ENCODE peak calls at places on chromosome 20, in eight cellular contexts. One of them, this sample, is unnamed.

GRCh38 chr20:48718914-48719578 is 108.8 kb downstream of the PREX1 start:
- DNase-seq in NCI-H1694 treated with DMSO at 0.1 percent for 48 hours: no peak
- DNase-seq in hypothalamus: no peak
- DNase-seq in G401: no peak
- DNase-seq in Peyer's patch: peak; percentile 85
- DNase-seq in GM20000: no peak
- DNase-seq in cardiac fibroblast: no peak
- DNase-seq in fibroblast of lung: no peak
- DNase-seq in this sample: peak; percentile 74

GRCh38 chr20:43191946-43192847 is 2.5 kb upstream of the PTPRT start:
- DNase-seq in NCI-H1694 treated with DMSO at 0.1 percent for 48 hours: no peak
- DNase-seq in hypothalamus: no peak
- DNase-seq in G401: no peak
- DNase-seq in Peyer's patch: no peak
- DNase-seq in GM20000: peak; percentile 53
- DNase-seq in cardiac fibroblast: no peak
- DNase-seq in fibroblast of lung: no peak
- DNase-seq in this sample: peak; percentile 15

GRCh38 chr20:9977629-9978028 is 57.2 kb upstream of the ANKEF1 start:
- DNase-seq in NCI-H1694 treated with DMSO at 0.1 percent for 48 hours: no peak
- DNase-seq in hypothalamus: no peak
- DNase-seq in G401: no peak
- DNase-seq in Peyer's patch: no peak
- DNase-seq in GM20000: no peak
- DNase-seq in cardiac fibroblast: no peak
- DNase-seq in fibroblast of lung: peak; percentile 7
- DNase-seq in this sample: no peak

GRCh38 chr20:60209048-60209447 is 250.8 kb downstream of the CDH26 start:
- DNase-seq in NCI-H1694 treated with DMSO at 0.1 percent for 48 hours: no peak
- DNase-seq in hypothalamus: no peak
- DNase-seq in G401: no peak
- DNase-seq in Peyer's patch: no peak
- DNase-seq in GM20000: no peak
- DNase-seq in cardiac fibroblast: no peak
- DNase-seq in fibroblast of lung: no peak
- DNase-seq in this sample: no peak

GRCh38 chr20:51531141-51531710 is 11.3 kb downstream of the NFATC2 start:
- DNase-seq in NCI-H1694 treated with DMSO at 0.1 percent for 48 hours: no peak
- DNase-seq in hypothalamus: no peak
- DNase-seq in G401: no peak
- DNase-seq in Peyer's patch: no peak
- DNase-seq in GM20000: peak; percentile 63
- DNase-seq in cardiac fibroblast: no peak
- DNase-seq in fibroblast of lung: peak; percentile 53
- DNase-seq in this sample: peak; percentile 84

GRCh38 chr20:8647868-8648495 is 420.9 kb upstream of the PLCB4 start:
- DNase-seq in NCI-H1694 treated with DMSO at 0.1 percent for 48 hours: no peak
- DNase-seq in hypothalamus: no peak
- DNase-seq in G401: no peak
- DNase-seq in Peyer's patch: no peak
- DNase-seq in GM20000: no peak
- DNase-seq in cardiac fibroblast: peak; percentile 48
- DNase-seq in fibroblast of lung: peak; percentile 8
- DNase-seq in this sample: no peak

GRCh38 chr20:35626386-35627001 is 10.9 kb downstream of the SPAG4 start:
- DNase-seq in NCI-H1694 treated with DMSO at 0.1 percent for 48 hours: peak; percentile 6
- DNase-seq in hypothalamus: no peak
- DNase-seq in G401: no peak
- DNase-seq in Peyer's patch: no peak
- DNase-seq in GM20000: no peak
- DNase-seq in cardiac fibroblast: no peak
- DNase-seq in fibroblast of lung: no peak
- DNase-seq in this sample: no peak

GRCh38 chr20:62063601-62063980 is 2.1 kb downstream of the TAF4 start:
- DNase-seq in NCI-H1694 treated with DMSO at 0.1 percent for 48 hours: no peak
- DNase-seq in hypothalamus: no peak
- DNase-seq in G401: peak; percentile 42
- DNase-seq in Peyer's patch: no peak
- DNase-seq in GM20000: no peak
- DNase-seq in cardiac fibroblast: peak; percentile 39
- DNase-seq in fibroblast of lung: peak; percentile 51
- DNase-seq in this sample: no peak

GRCh38 chr20:4985658-4986057 is 15.7 kb downstream of the SLC23A2 start:
- DNase-seq in NCI-H1694 treated with DMSO at 0.1 percent for 48 hours: peak; percentile 70
- DNase-seq in hypothalamus: no peak
- DNase-seq in G401: no peak
- DNase-seq in Peyer's patch: no peak
- DNase-seq in GM20000: no peak
- DNase-seq in cardiac fibroblast: no peak
- DNase-seq in fibroblast of lung: no peak
- DNase-seq in this sample: peak; percentile 67

GRCh38 chr20:50318709-50319108 is 128.1 kb downstream of the CEBPB start:
- DNase-seq in NCI-H1694 treated with DMSO at 0.1 percent for 48 hours: no peak
- DNase-seq in hypothalamus: no peak
- DNase-seq in G401: no peak
- DNase-seq in Peyer's patch: no peak
- DNase-seq in GM20000: no peak
- DNase-seq in cardiac fibroblast: no peak
- DNase-seq in fibroblast of lung: peak; percentile 17
- DNase-seq in this sample: no peak

GRCh38 chr20:25486377-25486776 is 78.9 kb downstream of the GINS1 start:
- DNase-seq in NCI-H1694 treated with DMSO at 0.1 percent for 48 hours: peak; percentile 52
- DNase-seq in hypothalamus: no peak
- DNase-seq in G401: peak; percentile 14
- DNase-seq in Peyer's patch: no peak
- DNase-seq in GM20000: no peak
- DNase-seq in cardiac fibroblast: peak; percentile 32
- DNase-seq in fibroblast of lung: peak; percentile 22
- DNase-seq in this sample: no peak

GRCh38 chr20:38298768-38299288 is 5.1 kb upstream of the BPI start:
- DNase-seq in NCI-H1694 treated with DMSO at 0.1 percent for 48 hours: no peak
- DNase-seq in hypothalamus: no peak
- DNase-seq in G401: peak; percentile 8
- DNase-seq in Peyer's patch: peak; percentile 70
- DNase-seq in GM20000: no peak
- DNase-seq in cardiac fibroblast: peak; percentile 74
- DNase-seq in fibroblast of lung: peak; percentile 39
- DNase-seq in this sample: no peak

GRCh38 chr20:10790013-10790412 is 116.2 kb upstream of the JAG1 start:
- DNase-seq in NCI-H1694 treated with DMSO at 0.1 percent for 48 hours: no peak
- DNase-seq in hypothalamus: no peak
- DNase-seq in G401: no peak
- DNase-seq in Peyer's patch: no peak
- DNase-seq in GM20000: no peak
- DNase-seq in cardiac fibroblast: no peak
- DNase-seq in fibroblast of lung: no peak
- DNase-seq in this sample: no peak

GRCh38 chr20:63734111-63734945 is 2.1 kb upstream of the LIME1 start:
- DNase-seq in NCI-H1694 treated with DMSO at 0.1 percent for 48 hours: no peak
- DNase-seq in hypothalamus: no peak
- DNase-seq in G401: no peak
- DNase-seq in Peyer's patch: no peak
- DNase-seq in GM20000: peak; percentile 22
- DNase-seq in cardiac fibroblast: no peak
- DNase-seq in fibroblast of lung: no peak
- DNase-seq in this sample: no peak

GRCh38 chr20:62243106-62243505 is 4.8 kb downstream of the OSBPL2 start:
- DNase-seq in NCI-H1694 treated with DMSO at 0.1 percent for 48 hours: no peak
- DNase-seq in hypothalamus: no peak
- DNase-seq in G401: no peak
- DNase-seq in Peyer's patch: no peak
- DNase-seq in GM20000: no peak
- DNase-seq in cardiac fibroblast: no peak
- DNase-seq in fibroblast of lung: no peak
- DNase-seq in this sample: no peak

GRCh38 chr20:63456429-63457284 is 15.8 kb downstream of the KCNQ2 start:
- DNase-seq in NCI-H1694 treated with DMSO at 0.1 percent for 48 hours: no peak
- DNase-seq in hypothalamus: no peak
- DNase-seq in G401: no peak
- DNase-seq in Peyer's patch: no peak
- DNase-seq in GM20000: no peak
- DNase-seq in cardiac fibroblast: no peak
- DNase-seq in fibroblast of lung: no peak
- DNase-seq in this sample: no peak

GRCh38 chr20:50257860-50258259 is 67.2 kb downstream of the CEBPB start:
- DNase-seq in NCI-H1694 treated with DMSO at 0.1 percent for 48 hours: no peak
- DNase-seq in hypothalamus: no peak
- DNase-seq in G401: no peak
- DNase-seq in Peyer's patch: no peak
- DNase-seq in GM20000: no peak
- DNase-seq in cardiac fibroblast: no peak
- DNase-seq in fibroblast of lung: no peak
- DNase-seq in this sample: no peak

GRCh38 chr20:52191132-52191435 is 495 bp downstream of the ZFP64 start:
- DNase-seq in NCI-H1694 treated with DMSO at 0.1 percent for 48 hours: no peak
- DNase-seq in hypothalamus: no peak
- DNase-seq in G401: peak; percentile 58
- DNase-seq in Peyer's patch: no peak
- DNase-seq in GM20000: no peak
- DNase-seq in cardiac fibroblast: no peak
- DNase-seq in fibroblast of lung: no peak
- DNase-seq in this sample: no peak

GRCh38 chr20:49286689-49287551 is 9.1 kb upstream of the ZNFX1 start:
- DNase-seq in NCI-H1694 treated with DMSO at 0.1 percent for 48 hours: no peak
- DNase-seq in hypothalamus: no peak
- DNase-seq in G401: no peak
- DNase-seq in Peyer's patch: no peak
- DNase-seq in GM20000: no peak
- DNase-seq in cardiac fibroblast: peak; percentile 38
- DNase-seq in fibroblast of lung: peak; percentile 76
- DNase-seq in this sample: peak; percentile 33

GRCh38 chr20:17629678-17630089 is 52.4 kb downstream of the RRBP1 start:
- DNase-seq in NCI-H1694 treated with DMSO at 0.1 percent for 48 hours: no peak
- DNase-seq in hypothalamus: no peak
- DNase-seq in G401: no peak
- DNase-seq in Peyer's patch: no peak
- DNase-seq in GM20000: no peak
- DNase-seq in cardiac fibroblast: no peak
- DNase-seq in fibroblast of lung: no peak
- DNase-seq in this sample: no peak

GRCh38 chr20:11912664-11913415 is 4.9 kb upstream of the BTBD3 start:
- DNase-seq in NCI-H1694 treated with DMSO at 0.1 percent for 48 hours: no peak
- DNase-seq in hypothalamus: no peak
- DNase-seq in G401: no peak
- DNase-seq in Peyer's patch: no peak
- DNase-seq in GM20000: no peak
- DNase-seq in cardiac fibroblast: no peak
- DNase-seq in fibroblast of lung: no peak
- DNase-seq in this sample: no peak

GRCh38 chr20:18805881-18806280 is 7.7 kb upstream of the SCP2D1 start:
- DNase-seq in NCI-H1694 treated with DMSO at 0.1 percent for 48 hours: no peak
- DNase-seq in hypothalamus: no peak
- DNase-seq in G401: no peak
- DNase-seq in Peyer's patch: no peak
- DNase-seq in GM20000: no peak
- DNase-seq in cardiac fibroblast: peak; percentile 9
- DNase-seq in fibroblast of lung: no peak
- DNase-seq in this sample: no peak

GRCh38 chr20:8265588-8265987 is 133.5 kb downstream of the PLCB1 start:
- DNase-seq in NCI-H1694 treated with DMSO at 0.1 percent for 48 hours: no peak
- DNase-seq in hypothalamus: no peak
- DNase-seq in G401: no peak
- DNase-seq in Peyer's patch: no peak
- DNase-seq in GM20000: no peak
- DNase-seq in cardiac fibroblast: no peak
- DNase-seq in fibroblast of lung: no peak
- DNase-seq in this sample: no peak

GRCh38 chr20:22346716-22347115 is 237.7 kb downstream of the FOXA2 start:
- DNase-seq in NCI-H1694 treated with DMSO at 0.1 percent for 48 hours: no peak
- DNase-seq in hypothalamus: no peak
- DNase-seq in G401: no peak
- DNase-seq in Peyer's patch: no peak
- DNase-seq in GM20000: no peak
- DNase-seq in cardiac fibroblast: no peak
- DNase-seq in fibroblast of lung: no peak
- DNase-seq in this sample: peak; percentile 25

GRCh38 chr20:21633829-21634228 is 71.6 kb upstream of the PAX1 start:
- DNase-seq in NCI-H1694 treated with DMSO at 0.1 percent for 48 hours: no peak
- DNase-seq in hypothalamus: no peak
- DNase-seq in G401: no peak
- DNase-seq in Peyer's patch: no peak
- DNase-seq in GM20000: no peak
- DNase-seq in cardiac fibroblast: no peak
- DNase-seq in fibroblast of lung: no peak
- DNase-seq in this sample: no peak

GRCh38 chr20:53631909-53632662 is 38.4 kb upstream of the ZNF217 start:
- DNase-seq in NCI-H1694 treated with DMSO at 0.1 percent for 48 hours: no peak
- DNase-seq in hypothalamus: no peak
- DNase-seq in G401: no peak
- DNase-seq in Peyer's patch: no peak
- DNase-seq in GM20000: no peak
- DNase-seq in cardiac fibroblast: no peak
- DNase-seq in fibroblast of lung: no peak
- DNase-seq in this sample: no peak

GRCh38 chr20:5987383-5987782 is 36.9 kb downstream of the MCM8 start:
- DNase-seq in NCI-H1694 treated with DMSO at 0.1 percent for 48 hours: no peak
- DNase-seq in hypothalamus: no peak
- DNase-seq in G401: no peak
- DNase-seq in Peyer's patch: no peak
- DNase-seq in GM20000: no peak
- DNase-seq in cardiac fibroblast: no peak
- DNase-seq in fibroblast of lung: no peak
- DNase-seq in this sample: no peak

GRCh38 chr20:47493175-47493953 is 8.3 kb upstream of the NCOA3 start:
- DNase-seq in NCI-H1694 treated with DMSO at 0.1 percent for 48 hours: peak; percentile 77
- DNase-seq in hypothalamus: no peak
- DNase-seq in G401: peak; percentile 60
- DNase-seq in Peyer's patch: peak; percentile 93
- DNase-seq in GM20000: no peak
- DNase-seq in cardiac fibroblast: peak; percentile 76
- DNase-seq in fibroblast of lung: peak; percentile 70
- DNase-seq in this sample: peak; percentile 75

GRCh38 chr20:33894798-33895197 is 83.7 kb downstream of the CHMP4B start:
- DNase-seq in NCI-H1694 treated with DMSO at 0.1 percent for 48 hours: no peak
- DNase-seq in hypothalamus: no peak
- DNase-seq in G401: no peak
- DNase-seq in Peyer's patch: no peak
- DNase-seq in GM20000: no peak
- DNase-seq in cardiac fibroblast: peak; percentile 43
- DNase-seq in fibroblast of lung: peak; percentile 62
- DNase-seq in this sample: no peak

GRCh38 chr20:48189177-48189576 is 403.9 kb upstream of the SULF2 start:
- DNase-seq in NCI-H1694 treated with DMSO at 0.1 percent for 48 hours: no peak
- DNase-seq in hypothalamus: no peak
- DNase-seq in G401: peak; percentile 4
- DNase-seq in Peyer's patch: no peak
- DNase-seq in GM20000: peak; percentile 37
- DNase-seq in cardiac fibroblast: no peak
- DNase-seq in fibroblast of lung: peak; percentile 54
- DNase-seq in this sample: peak; percentile 25

GRCh38 chr20:18928626-18929025 is 115.0 kb downstream of the SCP2D1 start:
- DNase-seq in NCI-H1694 treated with DMSO at 0.1 percent for 48 hours: no peak
- DNase-seq in hypothalamus: no peak
- DNase-seq in G401: no peak
- DNase-seq in Peyer's patch: no peak
- DNase-seq in GM20000: no peak
- DNase-seq in cardiac fibroblast: no peak
- DNase-seq in fibroblast of lung: no peak
- DNase-seq in this sample: no peak

GRCh38 chr20:36243726-36244125 is 7.4 kb downstream of the AAR2 start:
- DNase-seq in NCI-H1694 treated with DMSO at 0.1 percent for 48 hours: no peak
- DNase-seq in hypothalamus: no peak
- DNase-seq in G401: no peak
- DNase-seq in Peyer's patch: no peak
- DNase-seq in GM20000: no peak
- DNase-seq in cardiac fibroblast: no peak
- DNase-seq in fibroblast of lung: no peak
- DNase-seq in this sample: no peak

GRCh38 chr20:21182832-21183563 is 57.1 kb downstream of the KIZ start:
- DNase-seq in NCI-H1694 treated with DMSO at 0.1 percent for 48 hours: no peak
- DNase-seq in hypothalamus: no peak
- DNase-seq in G401: no peak
- DNase-seq in Peyer's patch: no peak
- DNase-seq in GM20000: no peak
- DNase-seq in cardiac fibroblast: peak; percentile 87
- DNase-seq in fibroblast of lung: peak; percentile 87
- DNase-seq in this sample: no peak

GRCh38 chr20:2840138-2840966 is at the start of the genes PCED1A and VPS16:
- DNase-seq in NCI-H1694 treated with DMSO at 0.1 percent for 48 hours: peak; percentile 74
- DNase-seq in hypothalamus: peak; percentile 68
- DNase-seq in G401: peak; percentile 85
- DNase-seq in Peyer's patch: peak; percentile 93
- DNase-seq in GM20000: peak; percentile 99
- DNase-seq in cardiac fibroblast: peak; percentile 86
- DNase-seq in fibroblast of lung: peak; percentile 86
- DNase-seq in this sample: peak; percentile 93